ENCODE peak calls at places on chromosomes 3 and 15, in six cellular contexts. O is H1, H is RWPE2, G is cerebellar cortex, Q is thoracic aorta, Z is left colon. M is an unnamed sample.

GRCh38 chr3:2535206-2535605 is 436.5 kb downstream of the CNTN4 start:
- DNase-seq in O (no peak), H (no peak), G (no peak), Q (no peak), Z (no peak), M (no peak)

GRCh38 chr3:71398157-71398836 is 185.2 kb downstream of the FOXP1 start:
- DNase-seq in O (no peak), H (no peak), G (no peak), Q (no peak), Z (no peak), M (no peak)

GRCh38 chr15:39584662-39585393 is 3.9 kb downstream of the THBS1 start:
- DNase-seq in O (no peak), H (no peak), G (no peak), Q (no peak), Z (no peak), M (no peak)

GRCh38 chr3:107899996-107900651 is 190.7 kb downstream of the CD47 start:
- DNase-seq in O (no peak), H (no peak), G (no peak), Q (no peak), Z (no peak), M (no peak)

GRCh38 chr15:74470631-74471396 is 9.9 kb upstream of the UBL7 start:
- DNase-seq in O (no peak), H (no peak), G (no peak), Q (no peak), Z (no peak), M (no peak)

GRCh38 chr3:50623840-50624474 is 7.0 kb downstream of the MAPKAPK3 start:
- DNase-seq in O (no peak), H (no peak), G (no peak), Q (no peak), Z (no peak), M (peak; percentile 63)

GRCh38 chr3:133038731-133039398 is 674 bp downstream of the TMEM108 start:
- DNase-seq in O (no peak), H (no peak), G (peak; percentile 23), Q (no peak), Z (no peak), M (no peak)

GRCh38 chr15:40365016-40365415 is 7.0 kb downstream of the DISP2 start:
- DNase-seq in O (no peak), H (no peak), G (no peak), Q (no peak), Z (no peak), M (no peak)

GRCh38 chr3:184602406-184603155 is 41.0 kb downstream of the EPHB3 start:
- DNase-seq in O (no peak), H (no peak), G (no peak), Q (no peak), Z (no peak), M (no peak)

GRCh38 chr15:94033014-94033682 is 198.2 kb upstream of the MCTP2 start:
- DNase-seq in O (no peak), H (no peak), G (no peak), Q (no peak), Z (no peak), M (no peak)

M was measured in activated naive CD4-positive, alpha-beta T cell treated with anti-CD3 and anti-CD28 coated beads, Interleukin-2, amount 10 ng/mL, durations not matched to agents 7 days and 5 days.